ENCODE peak calls at places on chromosomes 7 and 10, in six cellular contexts. M is fibroblast of the conjunctiva, G is T-helper 1 cell, D is type B pancreatic cell, T is GM13977, H is T1000. Y is an unnamed sample.
A peak's percentile ranks its signal among the peaks of the same experiment; 100 is the strongest.

GRCh38 chr7:14381306-14381705 is 391.8 kb upstream of the ETV1 start:
- DNase-seq in M (no peak), G (no peak), D (no peak), T (no peak), H (no peak), Y (no peak)

GRCh38 chr10:131252586-131253276 is 58.8 kb downstream of the TCERG1L start:
- DNase-seq in M (no peak), G (no peak), D (no peak), T (no peak), H (no peak), Y (no peak)

GRCh38 chr7:66307591-66308215 is 102.6 kb downstream of the TPST1 start:
- DNase-seq in M (no peak), G (no peak), D (no peak), T (no peak), H (no peak), Y (no peak)

GRCh38 chr10:44908071-44908709 is 2.9 kb upstream of the TMEM72 start:
- DNase-seq in M (peak; percentile 23), G (no peak), D (no peak), T (no peak), H (no peak), Y (peak; percentile 32)

GRCh38 chr7:23334482-23335056 is 35.4 kb downstream of the MALSU1 start:
- DNase-seq in M (peak; percentile 82), G (no peak), D (no peak), T (no peak), H (peak; percentile 88), Y (peak; percentile 83)

GRCh38 chr7:105141068-105141467 is 127.1 kb downstream of the KMT2E start:
- DNase-seq in M (peak; percentile 38), G (no peak), D (no peak), T (peak; percentile 18), H (no peak), Y (peak; percentile 10)

GRCh38 chr7:105014725-105015630 is 973 bp downstream of the KMT2E start:
- DNase-seq in M (no peak), G (peak; percentile 51), D (no peak), T (peak; percentile 48), H (no peak), Y (no peak)

GRCh38 chr10:124736491-124737136 is 7.6 kb downstream of the FAM53B start:
- DNase-seq in M (no peak), G (no peak), D (peak; percentile 60), T (no peak), H (no peak), Y (no peak)

Y was measured in AG09319.